ENCODE peak calls at places on chromosome 21, in seven cellular contexts. One of them, this sample, is unnamed.

GRCh38 chr21:33362044-33362555 is 37.3 kb downstream of the IFNAR1 start:
- DNase-seq in Calu3: no peak
- DNase-seq in coronary artery: no peak
- DNase-seq in lower leg skin: peak
- DNase-seq in HCT116: no peak
- DNase-seq in WTC11: peak
- DNase-seq in tibial nerve: no peak
- DNase-seq in this sample: no peak

GRCh38 chr21:35208810-35209517 is 159.9 kb upstream of the RUNX1 start:
- DNase-seq in Calu3: no peak
- DNase-seq in tibial nerve: no peak
- DNase-seq in HCT116: no peak
- DNase-seq in WTC11: no peak
- DNase-seq in lower leg skin: no peak
- DNase-seq in coronary artery: no peak
- DNase-seq in this sample: no peak

GRCh38 chr21:41431788-41432548 is 5.9 kb downstream of the MX1 start:
- DNase-seq in lower leg skin: peak
- DNase-seq in WTC11: no peak
- DNase-seq in coronary artery: no peak
- DNase-seq in tibial nerve: no peak
- DNase-seq in HCT116: no peak
- DNase-seq in Calu3: no peak
- DNase-seq in this sample: no peak

GRCh38 chr21:25960423-25960822 is 210.1 kb downstream of the APP start:
- DNase-seq in Calu3: no peak
- DNase-seq in HCT116: no peak
- DNase-seq in WTC11: peak
- DNase-seq in coronary artery: no peak
- DNase-seq in tibial nerve: no peak
- DNase-seq in lower leg skin: no peak
- DNase-seq in this sample: no peak

GRCh38 chr21:17495680-17496079 is 17.2 kb upstream of the CXADR start:
- DNase-seq in coronary artery: no peak
- DNase-seq in WTC11: no peak
- DNase-seq in lower leg skin: no peak
- DNase-seq in HCT116: no peak
- DNase-seq in Calu3: no peak
- DNase-seq in tibial nerve: no peak
- DNase-seq in this sample: no peak

GRCh38 chr21:29033301-29033700 is 8.8 kb downstream of the USP16 start:
- DNase-seq in WTC11: no peak
- DNase-seq in coronary artery: no peak
- DNase-seq in tibial nerve: no peak
- DNase-seq in HCT116: no peak
- DNase-seq in lower leg skin: no peak
- DNase-seq in Calu3: no peak
- DNase-seq in this sample: no peak

GRCh38 chr21:34724857-34725195 is 56.0 kb downstream of the CLIC6 start:
- DNase-seq in tibial nerve: no peak
- DNase-seq in lower leg skin: no peak
- DNase-seq in HCT116: no peak
- DNase-seq in Calu3: no peak
- DNase-seq in coronary artery: no peak
- DNase-seq in WTC11: no peak
- DNase-seq in this sample: no peak

GRCh38 chr21:34885636-34886553 is 163.2 kb downstream of the RUNX1 start:
- DNase-seq in coronary artery: no peak
- DNase-seq in HCT116: no peak
- DNase-seq in tibial nerve: no peak
- DNase-seq in Calu3: no peak
- DNase-seq in WTC11: peak
- DNase-seq in lower leg skin: no peak
- DNase-seq in this sample: no peak

GRCh38 chr21:34826818-34827217 is 158.0 kb downstream of the CLIC6 start:
- DNase-seq in coronary artery: no peak
- DNase-seq in HCT116: no peak
- DNase-seq in WTC11: no peak
- DNase-seq in tibial nerve: no peak
- DNase-seq in Calu3: no peak
- DNase-seq in lower leg skin: no peak
- DNase-seq in this sample: no peak

GRCh38 chr21:14737922-14738321 is 191.8 kb upstream of the SAMSN1 start:
- DNase-seq in WTC11: no peak
- DNase-seq in tibial nerve: no peak
- DNase-seq in HCT116: peak
- DNase-seq in coronary artery: no peak
- DNase-seq in lower leg skin: no peak
- DNase-seq in Calu3: peak
- DNase-seq in this sample: no peak

GRCh38 chr21:17454315-17455027 is 58.4 kb upstream of the CXADR start:
- DNase-seq in WTC11: peak
- DNase-seq in tibial nerve: peak
- DNase-seq in HCT116: peak
- DNase-seq in coronary artery: no peak
- DNase-seq in lower leg skin: peak
- DNase-seq in Calu3: no peak
- DNase-seq in this sample: no peak

GRCh38 chr21:29190920-29191319 is 60.5 kb downstream of the MAP3K7CL start:
- DNase-seq in HCT116: no peak
- DNase-seq in tibial nerve: no peak
- DNase-seq in coronary artery: no peak
- DNase-seq in WTC11: no peak
- DNase-seq in Calu3: no peak
- DNase-seq in lower leg skin: no peak
- DNase-seq in this sample: no peak

GRCh38 chr21:45012661-45013270 is 61.6 kb upstream of the ADARB1 start:
- DNase-seq in Calu3: peak
- DNase-seq in HCT116: peak
- DNase-seq in WTC11: peak
- DNase-seq in coronary artery: no peak
- DNase-seq in lower leg skin: no peak
- DNase-seq in tibial nerve: no peak
- DNase-seq in this sample: no peak

GRCh38 chr21:45011911-45012660 is 62.3 kb upstream of the ADARB1 start:
- DNase-seq in WTC11: peak
- DNase-seq in Calu3: peak
- DNase-seq in HCT116: peak
- DNase-seq in coronary artery: no peak
- DNase-seq in tibial nerve: no peak
- DNase-seq in lower leg skin: no peak
- DNase-seq in this sample: no peak

GRCh38 chr21:45014747-45015468 is 59.5 kb upstream of the ADARB1 start:
- DNase-seq in lower leg skin: peak
- DNase-seq in Calu3: no peak
- DNase-seq in coronary artery: no peak
- DNase-seq in WTC11: peak
- DNase-seq in tibial nerve: no peak
- DNase-seq in HCT116: no peak
- DNase-seq in this sample: no peak

GRCh38 chr21:45011426-45011825 is 63.0 kb upstream of the ADARB1 start:
- DNase-seq in tibial nerve: no peak
- DNase-seq in Calu3: no peak
- DNase-seq in lower leg skin: no peak
- DNase-seq in coronary artery: no peak
- DNase-seq in HCT116: no peak
- DNase-seq in WTC11: peak
- DNase-seq in this sample: no peak

GRCh38 chr21:45013271-45013841 is 61.0 kb upstream of the ADARB1 start:
- DNase-seq in tibial nerve: no peak
- DNase-seq in Calu3: no peak
- DNase-seq in HCT116: no peak
- DNase-seq in lower leg skin: no peak
- DNase-seq in coronary artery: no peak
- DNase-seq in WTC11: peak
- DNase-seq in this sample: no peak
- TF ChIP-seq CTCF in tibial nerve: no peak
- TF ChIP-seq CTCF in Calu3: no peak
- TF ChIP-seq CTCF in HCT116: no peak
- TF ChIP-seq CTCF in lower leg skin: no peak
- TF ChIP-seq CTCF in coronary artery: no peak
- TF ChIP-seq CTCF in WTC11: no peak
- TF ChIP-seq CTCF in this sample: no peak

GRCh38 chr21:44013380-44014088 is 1.4 kb downstream of the TRAPPC10 start:
- DNase-seq in Calu3: no peak
- DNase-seq in WTC11: no peak
- DNase-seq in coronary artery: no peak
- DNase-seq in HCT116: no peak
- DNase-seq in tibial nerve: no peak
- DNase-seq in lower leg skin: no peak
- DNase-seq in this sample: no peak
- TF ChIP-seq CTCF in Calu3: no peak
- TF ChIP-seq CTCF in WTC11: no peak
- TF ChIP-seq CTCF in coronary artery: no peak
- TF ChIP-seq CTCF in HCT116: no peak
- TF ChIP-seq CTCF in tibial nerve: no peak
- TF ChIP-seq CTCF in lower leg skin: no peak
- TF ChIP-seq CTCF in this sample: no peak

GRCh38 chr21:16193758-16194606 is 464.2 kb downstream of the USP25 start:
- DNase-seq in coronary artery: peak
- DNase-seq in WTC11: peak
- DNase-seq in tibial nerve: peak
- DNase-seq in HCT116: no peak
- DNase-seq in lower leg skin: no peak
- DNase-seq in Calu3: peak
- DNase-seq in this sample: peak
- TF ChIP-seq CTCF in coronary artery: no peak
- TF ChIP-seq CTCF in WTC11: no peak
- TF ChIP-seq CTCF in tibial nerve: peak
- TF ChIP-seq CTCF in HCT116: no peak
- TF ChIP-seq CTCF in lower leg skin: no peak
- TF ChIP-seq CTCF in Calu3: no peak
- TF ChIP-seq CTCF in this sample: peak

GRCh38 chr21:40016667-40017066 is 149.4 kb downstream of the PCP4 start:
- DNase-seq in HCT116: no peak
- DNase-seq in tibial nerve: no peak
- DNase-seq in Calu3: no peak
- DNase-seq in coronary artery: no peak
- DNase-seq in WTC11: no peak
- DNase-seq in lower leg skin: peak
- DNase-seq in this sample: no peak
- TF ChIP-seq CTCF in HCT116: no peak
- TF ChIP-seq CTCF in tibial nerve: no peak
- TF ChIP-seq CTCF in Calu3: no peak
- TF ChIP-seq CTCF in coronary artery: no peak
- TF ChIP-seq CTCF in WTC11: no peak
- TF ChIP-seq CTCF in lower leg skin: no peak
- TF ChIP-seq CTCF in this sample: no peak

GRCh38 chr21:27476696-27477095 is 509.8 kb upstream of the ADAMTS5 start:
- DNase-seq in lower leg skin: no peak
- DNase-seq in WTC11: no peak
- DNase-seq in tibial nerve: no peak
- DNase-seq in HCT116: no peak
- DNase-seq in Calu3: no peak
- DNase-seq in coronary artery: no peak
- DNase-seq in this sample: no peak
- TF ChIP-seq CTCF in lower leg skin: no peak
- TF ChIP-seq CTCF in WTC11: no peak
- TF ChIP-seq CTCF in tibial nerve: peak
- TF ChIP-seq CTCF in HCT116: no peak
- TF ChIP-seq CTCF in Calu3: no peak
- TF ChIP-seq CTCF in coronary artery: peak
- TF ChIP-seq CTCF in this sample: peak

GRCh38 chr21:19236209-19236608 is 832.6 kb upstream of the TMPRSS15 start:
- DNase-seq in tibial nerve: no peak
- DNase-seq in HCT116: no peak
- DNase-seq in lower leg skin: no peak
- DNase-seq in Calu3: no peak
- DNase-seq in WTC11: no peak
- DNase-seq in coronary artery: no peak
- DNase-seq in this sample: no peak
- TF ChIP-seq CTCF in tibial nerve: no peak
- TF ChIP-seq CTCF in HCT116: no peak
- TF ChIP-seq CTCF in lower leg skin: no peak
- TF ChIP-seq CTCF in Calu3: no peak
- TF ChIP-seq CTCF in WTC11: no peak
- TF ChIP-seq CTCF in coronary artery: no peak
- TF ChIP-seq CTCF in this sample: no peak

DNA sequence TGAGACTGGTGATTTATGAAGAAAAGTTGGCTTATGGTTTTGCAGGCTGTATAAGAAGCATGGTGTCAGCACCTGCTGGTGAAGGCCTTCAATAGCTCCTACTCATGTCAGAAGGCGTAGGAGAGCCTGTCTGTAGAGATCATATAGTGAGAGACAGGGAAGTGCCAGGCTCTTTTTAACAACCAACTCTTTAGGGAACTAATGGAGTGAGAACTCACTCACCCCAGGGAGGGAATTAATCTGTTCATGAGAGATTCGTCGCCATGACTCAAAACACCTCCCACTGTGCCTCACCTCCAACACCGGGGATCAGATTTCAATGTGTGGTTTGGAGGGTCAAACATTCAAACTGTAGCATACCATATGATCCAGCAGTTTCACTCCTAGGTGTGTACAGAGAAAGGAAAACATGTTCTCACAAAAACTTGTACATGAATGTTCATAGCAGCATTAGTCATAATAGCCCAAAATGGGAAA is 72.6 kb downstream of the TTC3 start:
- DNase-seq in HCT116: peak
- DNase-seq in tibial nerve: no peak
- DNase-seq in coronary artery: no peak
- DNase-seq in WTC11: no peak
- DNase-seq in lower leg skin: no peak
- DNase-seq in Calu3: no peak
- DNase-seq in this sample: no peak
- TF ChIP-seq CTCF in HCT116: no peak
- TF ChIP-seq CTCF in tibial nerve: no peak
- TF ChIP-seq CTCF in coronary artery: no peak
- TF ChIP-seq CTCF in WTC11: no peak
- TF ChIP-seq CTCF in lower leg skin: no peak
- TF ChIP-seq CTCF in Calu3: no peak
- TF ChIP-seq CTCF in this sample: no peak

GRCh38 chr21:43313221-43313938 is 113.6 kb downstream of the SIK1 start:
- DNase-seq in Calu3: no peak
- DNase-seq in WTC11: no peak
- DNase-seq in lower leg skin: no peak
- DNase-seq in coronary artery: no peak
- DNase-seq in HCT116: no peak
- DNase-seq in tibial nerve: no peak
- DNase-seq in this sample: no peak

GRCh38 chr21:43317254-43317748 is 109.6 kb downstream of the SIK1 start:
- DNase-seq in HCT116: no peak
- DNase-seq in Calu3: no peak
- DNase-seq in WTC11: no peak
- DNase-seq in tibial nerve: no peak
- DNase-seq in lower leg skin: no peak
- DNase-seq in coronary artery: no peak
- DNase-seq in this sample: no peak

GRCh38 chr21:43313939-43314405 is 113.0 kb downstream of the SIK1 start:
- DNase-seq in HCT116: no peak
- DNase-seq in coronary artery: no peak
- DNase-seq in tibial nerve: no peak
- DNase-seq in WTC11: no peak
- DNase-seq in lower leg skin: no peak
- DNase-seq in Calu3: no peak
- DNase-seq in this sample: no peak

GRCh38 chr21:43316156-43316845 is 110.6 kb downstream of the SIK1 start:
- DNase-seq in HCT116: no peak
- DNase-seq in lower leg skin: no peak
- DNase-seq in Calu3: no peak
- DNase-seq in coronary artery: no peak
- DNase-seq in tibial nerve: no peak
- DNase-seq in WTC11: no peak
- DNase-seq in this sample: no peak

GRCh38 chr21:43315244-43316137 is 111.4 kb downstream of the SIK1 start:
- DNase-seq in HCT116: no peak
- DNase-seq in tibial nerve: no peak
- DNase-seq in coronary artery: no peak
- DNase-seq in Calu3: no peak
- DNase-seq in WTC11: no peak
- DNase-seq in lower leg skin: no peak
- DNase-seq in this sample: no peak
- TF ChIP-seq CTCF in HCT116: no peak
- TF ChIP-seq CTCF in tibial nerve: no peak
- TF ChIP-seq CTCF in coronary artery: no peak
- TF ChIP-seq CTCF in Calu3: no peak
- TF ChIP-seq CTCF in WTC11: no peak
- TF ChIP-seq CTCF in lower leg skin: no peak
- TF ChIP-seq CTCF in this sample: no peak

This sample was measured in right atrium auricular region.